ENCODE peak calls at places on chromosomes 7 and 10, in four cellular contexts. D is A549, U is GM23338, G is HL-60. N is an unnamed sample.

GRCh38 chr10:133445751-133446708 is 7.7 kb upstream of the SCART1 start:
- DNase-seq in D (no peak), U (no peak), G (no peak), N (no peak)

GRCh38 chr10:624605-625334 is 64.7 kb downstream of the DIP2C start:
- DNase-seq in D (no peak), U (peak; percentile 77), G (no peak), N (no peak)

GRCh38 chr7:116354546-116355422 is 144.4 kb downstream of the TES start:
- DNase-seq in U (peak; percentile 34), D (peak; percentile 97), G (no peak), N (peak; percentile 96)

GRCh38 chr10:33211123-33211878 is 123.2 kb downstream of the NRP1 start:
- DNase-seq in U (no peak), D (no peak), G (no peak), N (no peak)

GRCh38 chr7:59986-60675 is 132.2 kb upstream of the FAM20C start:
- DNase-seq in D (no peak), G (no peak), U (no peak), N (no peak)

GRCh38 chr10:132940791-132941465 is 1.4 kb downstream of the CFAP46 start:
- DNase-seq in U (no peak), G (no peak), D (no peak), N (no peak)

GRCh38 chr10:110577056-110577455 is 9.6 kb downstream of the SMC3 start:
- DNase-seq in D (no peak), G (no peak), U (no peak), N (no peak)

GRCh38 chr10:8520382-8520781 is 465.9 kb downstream of the GATA3 start:
- DNase-seq in D (no peak), U (no peak), G (no peak), N (no peak)

GRCh38 chr7:85185355-85186082 is 1.3 kb downstream of the SEMA3D start:
- DNase-seq in G (no peak), U (peak; percentile 80), D (peak; percentile 28), N (no peak)

GRCh38 chr7:68955656-68956055 is 642.6 kb upstream of the AUTS2 start:
- DNase-seq in D (no peak), U (no peak), G (no peak), N (no peak)

GRCh38 chr10:90020506-90020905 is 319.1 kb downstream of the KIF20B start:
- DNase-seq in D (no peak), G (no peak), U (no peak), N (no peak)

GRCh38 chr7:1557006-1557405 is 1.0 kb upstream of the TMEM184A start:
- DNase-seq in U (no peak), G (no peak), D (no peak), N (no peak)

GRCh38 chr10:24718031-24718855 is 5.4 kb downstream of the ARHGAP21 start:
- DNase-seq in G (no peak), D (peak; percentile 77), U (peak; percentile 22), N (no peak)

GRCh38 chr10:132459252-132460028 is 62.4 kb downstream of the PWWP2B start:
- DNase-seq in D (no peak), G (no peak), U (no peak), N (no peak)

GRCh38 chr7:42161723-42162122 is 75.3 kb downstream of the GLI3 start:
- DNase-seq in G (no peak), U (no peak), D (no peak), N (no peak)

GRCh38 chr10:116836087-116836486 is 13.2 kb upstream of the ENO4 start:
- DNase-seq in G (no peak), U (peak; percentile 86), D (peak; percentile 26), N (no peak)

GRCh38 chr10:48885376-48885775 is 54.3 kb downstream of the LRRC18 start:
- DNase-seq in D (peak; percentile 44), U (peak; percentile 43), G (no peak), N (peak; percentile 8)

GRCh38 chr10:48882881-48883280 is 56.8 kb downstream of the LRRC18 start:
- DNase-seq in G (no peak), U (no peak), D (no peak), N (no peak)

GRCh38 chr10:48887982-48888381 is 51.7 kb downstream of the LRRC18 start:
- DNase-seq in G (no peak), U (no peak), D (no peak), N (no peak)

GRCh38 chr10:48881937-48882336 is 57.7 kb downstream of the LRRC18 start:
- DNase-seq in U (no peak), D (no peak), G (no peak), N (no peak)

GRCh38 chr10:48884337-48885045 is 55.1 kb downstream of the LRRC18 start:
- DNase-seq in U (no peak), D (no peak), G (no peak), N (no peak)
- TF ChIP-seq REST in U (no peak), D (no peak), G (no peak), N (no peak)

GRCh38 chr10:102420810-102421644 is at the start of gene FBXL15:
- DNase-seq in U (peak; percentile 98), D (peak; percentile 98), G (peak; percentile 95), N (peak; percentile 99)
- TF ChIP-seq REST in U (peak; percentile 41), D (no peak), G (peak; percentile 51), N (no peak)

GRCh38 chr7:37448637-37449331 is at the start of gene ELMO1:
- DNase-seq in D (peak; percentile 81), G (peak; percentile 79), U (peak; percentile 93), N (no peak)
- TF ChIP-seq REST in D (no peak), G (no peak), U (no peak), N (no peak)

GRCh38 chr7:23472974-23473847 is 2.9 kb upstream of the IGF2BP3 start:
- DNase-seq in D (peak; percentile 38), U (no peak), G (no peak), N (no peak)

GRCh38 chr7:23475579-23475844 is 5.2 kb upstream of the IGF2BP3 start:
- DNase-seq in D (no peak), G (no peak), U (no peak), N (no peak)

GRCh38 chr7:23474829-23475578 is 4.7 kb upstream of the IGF2BP3 start:
- DNase-seq in D (no peak), U (no peak), G (no peak), N (no peak)

GRCh38 chr7:23473848-23474097 is 3.5 kb upstream of the IGF2BP3 start:
- DNase-seq in U (peak; percentile 65), D (no peak), G (no peak), N (no peak)

GRCh38 chr7:23474098-23474828 is 4.0 kb upstream of the IGF2BP3 start:
- DNase-seq in D (peak; percentile 98), G (peak; percentile 92), U (peak; percentile 99), N (peak; percentile 90)
- TF ChIP-seq REST in D (no peak), G (peak; percentile 39), U (peak; percentile 36), N (no peak)